ENCODE peak calls at places on chromosomes 1 and 21, in seven cellular contexts. One of them, this sample, is unnamed.

GRCh38 chr1:194043984-194044755 is 857.8 kb upstream of the B3GALT2 start:
- DNase-seq in neuronal stem cell: no peak
- DNase-seq in heart right ventricle: no peak
- DNase-seq in left ventricle myocardium inferior: no peak
- DNase-seq in pancreas: no peak
- DNase-seq in brain microvascular endothelial cell: peak; percentile 34
- DNase-seq in ovary: no peak
- DNase-seq in this sample: no peak

GRCh38 chr1:86833461-86834215 is 80.3 kb downstream of the SELENOF start:
- DNase-seq in brain microvascular endothelial cell: peak; percentile 82
- DNase-seq in pancreas: peak; percentile 70
- DNase-seq in ovary: peak; percentile 69
- DNase-seq in neuronal stem cell: peak; percentile 65
- DNase-seq in left ventricle myocardium inferior: peak; percentile 50
- DNase-seq in heart right ventricle: peak; percentile 19
- DNase-seq in this sample: peak; percentile 91

GRCh38 chr1:57061369-57061768 is 95.6 kb upstream of the C8B start:
- DNase-seq in brain microvascular endothelial cell: no peak
- DNase-seq in left ventricle myocardium inferior: no peak
- DNase-seq in ovary: no peak
- DNase-seq in neuronal stem cell: no peak
- DNase-seq in heart right ventricle: no peak
- DNase-seq in pancreas: peak; percentile 16
- DNase-seq in this sample: no peak

GRCh38 chr1:34591751-34592629 is 162.9 kb upstream of the GJB5 start:
- DNase-seq in ovary: no peak
- DNase-seq in neuronal stem cell: no peak
- DNase-seq in pancreas: no peak
- DNase-seq in brain microvascular endothelial cell: no peak
- DNase-seq in left ventricle myocardium inferior: no peak
- DNase-seq in heart right ventricle: no peak
- DNase-seq in this sample: no peak

GRCh38 chr1:234234199-234234598 is 139.1 kb upstream of the COA6 start:
- DNase-seq in ovary: no peak
- DNase-seq in left ventricle myocardium inferior: no peak
- DNase-seq in brain microvascular endothelial cell: no peak
- DNase-seq in pancreas: no peak
- DNase-seq in heart right ventricle: no peak
- DNase-seq in neuronal stem cell: no peak
- DNase-seq in this sample: no peak

GRCh38 chr1:207312604-207312920 is 8.9 kb upstream of the CD55 start:
- DNase-seq in left ventricle myocardium inferior: no peak
- DNase-seq in brain microvascular endothelial cell: no peak
- DNase-seq in pancreas: no peak
- DNase-seq in neuronal stem cell: no peak
- DNase-seq in ovary: no peak
- DNase-seq in heart right ventricle: no peak
- DNase-seq in this sample: no peak

GRCh38 chr1:77370588-77371306 is 88.9 kb downstream of the AK5 start:
- DNase-seq in left ventricle myocardium inferior: no peak
- DNase-seq in ovary: no peak
- DNase-seq in heart right ventricle: no peak
- DNase-seq in neuronal stem cell: no peak
- DNase-seq in brain microvascular endothelial cell: peak; percentile 81
- DNase-seq in pancreas: no peak
- DNase-seq in this sample: no peak

GRCh38 chr1:20102875-20103274 is 16.5 kb downstream of the PLA2G2D start:
- DNase-seq in neuronal stem cell: no peak
- DNase-seq in heart right ventricle: no peak
- DNase-seq in ovary: no peak
- DNase-seq in brain microvascular endothelial cell: no peak
- DNase-seq in left ventricle myocardium inferior: no peak
- DNase-seq in pancreas: no peak
- DNase-seq in this sample: no peak

GRCh38 chr21:41419921-41420862 is 5.8 kb upstream of the MX1 start:
- DNase-seq in left ventricle myocardium inferior: peak; percentile 86
- DNase-seq in pancreas: peak; percentile 86
- DNase-seq in brain microvascular endothelial cell: peak; percentile 86
- DNase-seq in heart right ventricle: peak; percentile 80
- DNase-seq in ovary: peak; percentile 87
- DNase-seq in neuronal stem cell: peak; percentile 38
- DNase-seq in this sample: peak; percentile 79

GRCh38 chr1:18482721-18483425 is 2.1 kb downstream of the KLHDC7A start:
- DNase-seq in left ventricle myocardium inferior: no peak
- DNase-seq in ovary: no peak
- DNase-seq in neuronal stem cell: no peak
- DNase-seq in heart right ventricle: no peak
- DNase-seq in pancreas: no peak
- DNase-seq in brain microvascular endothelial cell: no peak
- DNase-seq in this sample: no peak

GRCh38 chr21:46347791-46348381 is 23.9 kb downstream of the PCNT start:
- DNase-seq in pancreas: no peak
- DNase-seq in ovary: no peak
- DNase-seq in brain microvascular endothelial cell: no peak
- DNase-seq in neuronal stem cell: no peak
- DNase-seq in left ventricle myocardium inferior: peak; percentile 74
- DNase-seq in heart right ventricle: peak; percentile 52
- DNase-seq in this sample: peak; percentile 80

GRCh38 chr1:22105611-22106207 is 37.2 kb downstream of the WNT4 start:
- DNase-seq in left ventricle myocardium inferior: no peak
- DNase-seq in ovary: no peak
- DNase-seq in brain microvascular endothelial cell: peak; percentile 27
- DNase-seq in pancreas: no peak
- DNase-seq in neuronal stem cell: peak; percentile 26
- DNase-seq in heart right ventricle: no peak
- DNase-seq in this sample: no peak

GRCh38 chr1:99766378-99766800 is at the start of gene FRRS1:
- DNase-seq in ovary: peak; percentile 53
- DNase-seq in neuronal stem cell: peak; percentile 31
- DNase-seq in brain microvascular endothelial cell: peak; percentile 53
- DNase-seq in heart right ventricle: peak; percentile 58
- DNase-seq in left ventricle myocardium inferior: peak; percentile 57
- DNase-seq in pancreas: peak; percentile 81
- DNase-seq in this sample: peak; percentile 72

GRCh38 chr1:223114871-223115270 is 28.2 kb downstream of the TLR5 start:
- DNase-seq in ovary: no peak
- DNase-seq in pancreas: no peak
- DNase-seq in brain microvascular endothelial cell: no peak
- DNase-seq in left ventricle myocardium inferior: no peak
- DNase-seq in heart right ventricle: no peak
- DNase-seq in neuronal stem cell: no peak
- DNase-seq in this sample: no peak

GRCh38 chr1:96596226-96596625 is 125.4 kb upstream of the PTBP2 start:
- DNase-seq in pancreas: no peak
- DNase-seq in neuronal stem cell: no peak
- DNase-seq in left ventricle myocardium inferior: no peak
- DNase-seq in ovary: no peak
- DNase-seq in brain microvascular endothelial cell: peak; percentile 16
- DNase-seq in heart right ventricle: no peak
- DNase-seq in this sample: peak; percentile 27

GRCh38 chr21:44800971-44801467 is 601 bp downstream of the UBE2G2 start:
- DNase-seq in pancreas: no peak
- DNase-seq in neuronal stem cell: no peak
- DNase-seq in ovary: no peak
- DNase-seq in left ventricle myocardium inferior: no peak
- DNase-seq in heart right ventricle: no peak
- DNase-seq in brain microvascular endothelial cell: no peak
- DNase-seq in this sample: no peak

GRCh38 chr1:214864896-214865688 is 217.4 kb upstream of the KCNK2 start:
- DNase-seq in left ventricle myocardium inferior: no peak
- DNase-seq in neuronal stem cell: no peak
- DNase-seq in heart right ventricle: no peak
- DNase-seq in pancreas: no peak
- DNase-seq in ovary: no peak
- DNase-seq in brain microvascular endothelial cell: peak; percentile 75
- DNase-seq in this sample: no peak

GRCh38 chr1:45246760-45247159 is 40.4 kb upstream of the ZSWIM5 start:
- DNase-seq in ovary: no peak
- DNase-seq in heart right ventricle: no peak
- DNase-seq in brain microvascular endothelial cell: peak; percentile 78
- DNase-seq in pancreas: no peak
- DNase-seq in neuronal stem cell: no peak
- DNase-seq in left ventricle myocardium inferior: no peak
- DNase-seq in this sample: peak; percentile 37

GRCh38 chr1:243667591-243667990 is 182.5 kb downstream of the AKT3 start:
- DNase-seq in pancreas: no peak
- DNase-seq in ovary: no peak
- DNase-seq in brain microvascular endothelial cell: no peak
- DNase-seq in neuronal stem cell: peak; percentile 12
- DNase-seq in heart right ventricle: no peak
- DNase-seq in left ventricle myocardium inferior: no peak
- DNase-seq in this sample: no peak

GRCh38 chr1:52727114-52727586 is 897 bp downstream of the ZYG11B start:
- DNase-seq in ovary: no peak
- DNase-seq in left ventricle myocardium inferior: no peak
- DNase-seq in neuronal stem cell: no peak
- DNase-seq in pancreas: peak; percentile 23
- DNase-seq in heart right ventricle: no peak
- DNase-seq in brain microvascular endothelial cell: no peak
- DNase-seq in this sample: no peak

GRCh38 chr1:234778215-234779159 is 168.5 kb upstream of the IRF2BP2 start:
- DNase-seq in heart right ventricle: no peak
- DNase-seq in left ventricle myocardium inferior: no peak
- DNase-seq in ovary: no peak
- DNase-seq in neuronal stem cell: no peak
- DNase-seq in brain microvascular endothelial cell: no peak
- DNase-seq in pancreas: no peak
- DNase-seq in this sample: no peak

GRCh38 chr1:157831968-157832626 is 9.5 kb downstream of the CD5L start:
- DNase-seq in heart right ventricle: no peak
- DNase-seq in brain microvascular endothelial cell: no peak
- DNase-seq in left ventricle myocardium inferior: no peak
- DNase-seq in neuronal stem cell: no peak
- DNase-seq in pancreas: no peak
- DNase-seq in ovary: no peak
- DNase-seq in this sample: no peak

GRCh38 chr1:151621351-151621750 is 9.5 kb downstream of the SNX27 start:
- DNase-seq in ovary: no peak
- DNase-seq in heart right ventricle: no peak
- DNase-seq in left ventricle myocardium inferior: no peak
- DNase-seq in pancreas: no peak
- DNase-seq in brain microvascular endothelial cell: no peak
- DNase-seq in neuronal stem cell: no peak
- DNase-seq in this sample: peak; percentile 50

GRCh38 chr1:66644331-66644730 is 107.9 kb upstream of the DYNLT5 start:
- DNase-seq in heart right ventricle: no peak
- DNase-seq in brain microvascular endothelial cell: no peak
- DNase-seq in neuronal stem cell: no peak
- DNase-seq in ovary: no peak
- DNase-seq in left ventricle myocardium inferior: no peak
- DNase-seq in pancreas: no peak
- DNase-seq in this sample: no peak

GRCh38 chr1:32868085-32868484 is 2.6 kb downstream of the FNDC5 start:
- DNase-seq in brain microvascular endothelial cell: no peak
- DNase-seq in ovary: no peak
- DNase-seq in left ventricle myocardium inferior: no peak
- DNase-seq in neuronal stem cell: no peak
- DNase-seq in pancreas: no peak
- DNase-seq in heart right ventricle: no peak
- DNase-seq in this sample: no peak

GRCh38 chr1:95021085-95021484 is 51.7 kb downstream of the ALG14 start:
- DNase-seq in brain microvascular endothelial cell: no peak
- DNase-seq in ovary: no peak
- DNase-seq in pancreas: no peak
- DNase-seq in left ventricle myocardium inferior: no peak
- DNase-seq in neuronal stem cell: no peak
- DNase-seq in heart right ventricle: no peak
- DNase-seq in this sample: no peak
- H3K27ac ChIP-seq in brain microvascular endothelial cell: no peak overlapping the region
- H3K27ac ChIP-seq in ovary: peak overlapping the region; percentile 75
- H3K27ac ChIP-seq in pancreas: peak overlapping the region; percentile 50
- H3K27ac ChIP-seq in left ventricle myocardium inferior: peak overlapping the region; percentile 57
- H3K27ac ChIP-seq in neuronal stem cell: no peak overlapping the region
- H3K27ac ChIP-seq in heart right ventricle: peak overlapping the region; percentile 78
- H3K27ac ChIP-seq in this sample: peak overlapping the region; percentile 61

GRCh38 chr1:38600905-38601304 is 258.7 kb downstream of the RRAGC start:
- DNase-seq in brain microvascular endothelial cell: no peak
- DNase-seq in heart right ventricle: no peak
- DNase-seq in neuronal stem cell: no peak
- DNase-seq in pancreas: no peak
- DNase-seq in left ventricle myocardium inferior: no peak
- DNase-seq in ovary: no peak
- DNase-seq in this sample: no peak
- H3K27me3 ChIP-seq in brain microvascular endothelial cell: no peaks in the 10 kb centered on the region
- H3K27me3 ChIP-seq in heart right ventricle: no peaks in the 10 kb centered on the region
- H3K27me3 ChIP-seq in neuronal stem cell: peaks cover 24% of the 10 kb centered on the region
- H3K27me3 ChIP-seq in pancreas: no peaks in the 10 kb centered on the region
- H3K27me3 ChIP-seq in left ventricle myocardium inferior: peaks cover 73% of the 10 kb centered on the region
- H3K27me3 ChIP-seq in ovary: no peaks in the 10 kb centered on the region
- H3K27me3 ChIP-seq in this sample: no peaks in the 10 kb centered on the region

DNA sequence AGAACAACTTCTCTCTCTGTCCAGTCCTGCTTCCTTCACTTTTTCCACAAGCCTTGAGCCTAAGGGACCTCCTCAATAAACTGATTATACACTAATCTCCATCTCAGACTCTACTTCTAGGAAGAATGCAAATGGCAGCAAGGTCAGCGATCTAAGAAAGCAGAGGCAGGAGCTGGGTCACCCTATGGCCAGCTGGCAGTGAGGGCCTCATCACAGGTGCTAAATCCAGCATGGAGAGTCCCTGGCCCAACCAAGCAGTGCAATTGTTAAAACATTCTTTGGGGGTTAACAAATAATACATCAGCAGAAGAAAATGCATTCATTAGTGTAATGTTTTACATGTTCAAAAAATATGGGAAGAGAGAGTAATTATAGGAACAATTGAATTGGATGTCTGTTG is 416.0 kb downstream of the SIPA1L2 start:
- DNase-seq in ovary: no peak
- DNase-seq in heart right ventricle: no peak
- DNase-seq in left ventricle myocardium inferior: no peak
- DNase-seq in pancreas: no peak
- DNase-seq in brain microvascular endothelial cell: no peak
- DNase-seq in neuronal stem cell: no peak
- DNase-seq in this sample: no peak
- H3K27ac ChIP-seq in ovary: no peak overlapping the region
- H3K27ac ChIP-seq in heart right ventricle: no peak overlapping the region
- H3K27ac ChIP-seq in left ventricle myocardium inferior: no peak overlapping the region
- H3K27ac ChIP-seq in pancreas: no peak overlapping the region
- H3K27ac ChIP-seq in brain microvascular endothelial cell: no peak overlapping the region
- H3K27ac ChIP-seq in neuronal stem cell: peak overlapping the region; percentile 1
- H3K27ac ChIP-seq in this sample: no peak overlapping the region

DNA sequence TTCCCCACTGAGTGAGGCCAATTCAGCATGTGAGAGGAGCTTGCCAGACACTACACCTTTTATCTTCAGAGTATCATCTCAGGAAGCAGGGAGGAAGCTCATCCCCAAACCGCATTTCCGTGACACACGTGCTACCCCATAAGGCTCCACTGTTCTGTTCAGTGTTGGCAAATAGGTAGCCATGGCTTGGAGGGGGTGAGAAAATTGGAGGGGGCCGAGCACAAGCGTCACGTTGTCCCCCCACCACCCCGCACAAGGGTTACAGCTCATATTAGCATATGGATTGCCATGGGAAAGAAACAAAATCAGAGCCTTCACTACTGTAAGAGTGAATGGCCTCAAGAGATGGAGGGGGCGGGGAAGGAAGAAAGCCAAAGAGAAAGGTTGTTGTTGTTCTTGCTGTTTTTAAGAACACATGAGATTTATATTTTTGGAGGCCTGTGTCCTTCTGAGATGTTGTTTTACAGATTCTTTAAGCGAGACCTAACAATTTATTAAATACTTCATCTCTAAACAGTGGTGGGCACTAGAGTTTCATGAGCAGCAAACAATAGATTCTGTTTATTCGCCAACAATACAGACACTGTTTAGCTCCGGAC is 46.8 kb downstream of the OLIG1 start:
- DNase-seq in brain microvascular endothelial cell: no peak
- DNase-seq in left ventricle myocardium inferior: no peak
- DNase-seq in heart right ventricle: no peak
- DNase-seq in neuronal stem cell: no peak
- DNase-seq in ovary: no peak
- DNase-seq in pancreas: no peak
- DNase-seq in this sample: no peak
- H3K27me3 ChIP-seq in brain microvascular endothelial cell: peaks cover 63% of the 10 kb centered on the region
- H3K27me3 ChIP-seq in left ventricle myocardium inferior: peaks cover 92% of the 10 kb centered on the region
- H3K27me3 ChIP-seq in heart right ventricle: peaks cover 27% of the 10 kb centered on the region
- H3K27me3 ChIP-seq in neuronal stem cell: peaks cover 93% of the 10 kb centered on the region
- H3K27me3 ChIP-seq in ovary: no peaks in the 10 kb centered on the region
- H3K27me3 ChIP-seq in pancreas: no peaks in the 10 kb centered on the region
- H3K27me3 ChIP-seq in this sample: peaks cover 31% of the 10 kb centered on the region